ENCODE peak calls at places on chromosomes 7 and 10, in eight cellular contexts. L, U, Z, N, B, M, S and C are unnamed samples.

GRCh38 chr7:81684513-81685262 is 85.2 kb downstream of the HGF start:
- DNase-seq in L (peak; percentile 100), U (peak; percentile 100), Z (peak; percentile 40), N (peak; percentile 100), B (peak; percentile 100), M (peak; percentile 97), S (peak; percentile 95), C (no peak)

GRCh38 chr7:158284121-158284520 is 303.5 kb downstream of the PTPRN2 start:
- DNase-seq in L (no peak), U (no peak), Z (no peak), N (no peak), B (no peak), M (no peak), S (no peak), C (no peak)

GRCh38 chr10:97882142-97883091 is 32.8 kb downstream of the GOLGA7B start:
- DNase-seq in L (no peak), U (peak; percentile 81), Z (no peak), N (no peak), B (peak; percentile 65), M (no peak), S (peak; percentile 60), C (no peak)

GRCh38 chr10:19815478-19816419 is 483 bp upstream of the PLXDC2 start:
- DNase-seq in L (peak; percentile 16), U (peak; percentile 24), Z (peak; percentile 70), N (no peak), B (peak; percentile 74), M (peak; percentile 86), S (peak; percentile 6), C (no peak)

GRCh38 chr7:73700581-73701134 is 17.3 kb downstream of the BUD23 start:
- DNase-seq in L (no peak), U (no peak), Z (no peak), N (no peak), B (no peak), M (no peak), S (no peak), C (no peak)

GRCh38 chr7:34013421-34013820 is 108.1 kb downstream of the BMPER start:
- DNase-seq in L (no peak), U (peak; percentile 48), Z (no peak), N (no peak), B (no peak), M (no peak), S (no peak), C (no peak)

GRCh38 chr7:37113661-37114355 is 334.9 kb downstream of the ELMO1 start:
- DNase-seq in L (no peak), U (no peak), Z (no peak), N (no peak), B (no peak), M (no peak), S (no peak), C (no peak)

GRCh38 chr7:141701489-141702046 is 398 bp downstream of the DENND11 start:
- DNase-seq in L (no peak), U (peak; percentile 48), Z (peak; percentile 31), N (no peak), B (no peak), M (peak; percentile 31), S (peak; percentile 84), C (no peak)

GRCh38 chr10:110775406-110775805 is 96.3 kb upstream of the PDCD4 start:
- DNase-seq in L (no peak), U (no peak), Z (no peak), N (no peak), B (no peak), M (no peak), S (no peak), C (no peak)

GRCh38 chr7:157018997-157019591 is 8.6 kb upstream of the MNX1 start:
- DNase-seq in L (no peak), U (no peak), Z (no peak), N (no peak), B (no peak), M (no peak), S (no peak), C (peak; percentile 13)

GRCh38 chr7:100719523-100720319 is 547 bp upstream of the EPO start:
- DNase-seq in L (peak; percentile 11), U (peak; percentile 77), Z (no peak), N (no peak), B (peak; percentile 50), M (peak; percentile 51), S (peak; percentile 50), C (no peak)

GRCh38 chr10:68516766-68517165 is 10.6 kb downstream of the SLC25A16 start:
- DNase-seq in L (peak; percentile 24), U (peak; percentile 86), Z (no peak), N (peak; percentile 52), B (peak; percentile 54), M (no peak), S (no peak), C (no peak)

GRCh38 chr7:44322631-44323363 is 2.6 kb downstream of the CAMK2B start:
- DNase-seq in L (no peak), U (no peak), Z (no peak), N (no peak), B (no peak), M (no peak), S (no peak), C (no peak)

GRCh38 chr7:48634116-48634632 is 290.2 kb upstream of the CDC14C start:
- DNase-seq in L (no peak), U (no peak), Z (no peak), N (no peak), B (no peak), M (no peak), S (no peak), C (no peak)

GRCh38 chr10:120979435-120980315 is 128.5 kb downstream of the WDR11 start:
- DNase-seq in L (no peak), U (peak; percentile 1), Z (peak; percentile 59), N (no peak), B (no peak), M (peak; percentile 66), S (no peak), C (no peak)

GRCh38 chr10:93754761-93755160 is 3.0 kb upstream of the LGI1 start:
- DNase-seq in L (no peak), U (no peak), Z (no peak), N (no peak), B (no peak), M (no peak), S (no peak), C (no peak)

GRCh38 chr10:114115661-114116060 is 58.3 kb downstream of the CCDC186 start:
- DNase-seq in L (no peak), U (no peak), Z (no peak), N (no peak), B (no peak), M (no peak), S (no peak), C (no peak)

GRCh38 chr10:26729395-26729794 is 31.9 kb downstream of the PDSS1 start:
- DNase-seq in L (no peak), U (no peak), Z (no peak), N (no peak), B (no peak), M (no peak), S (no peak), C (no peak)

GRCh38 chr10:23886355-23886754 is 322.6 kb upstream of the KIAA1217 start:
- DNase-seq in L (no peak), U (no peak), Z (no peak), N (no peak), B (no peak), M (no peak), S (no peak), C (no peak)
- TF ChIP-seq CTCF in L (no peak), U (no peak), Z (no peak), N (no peak), B (no peak), M (no peak), S (no peak), C (peak; percentile 9)

GRCh38 chr10:47269294-47269693 is 30.7 kb upstream of the GDF10 start:
- DNase-seq in L (no peak), U (no peak), Z (no peak), N (no peak), B (no peak), M (no peak), S (peak; percentile 69), C (no peak)
- TF ChIP-seq CTCF in L (peak; percentile 45), U (no peak), Z (no peak), N (peak; percentile 8), B (peak; percentile 14), M (no peak), S (peak; percentile 64), C (peak; percentile 37)

GRCh38 chr7:17976952-17977351 is 36.7 kb upstream of the SNX13 start:
- DNase-seq in L (no peak), U (no peak), Z (no peak), N (no peak), B (no peak), M (no peak), S (no peak), C (no peak)

GRCh38 chr7:17968791-17969715 is 28.8 kb upstream of the SNX13 start:
- DNase-seq in L (no peak), U (peak; percentile 6), Z (no peak), N (no peak), B (no peak), M (no peak), S (no peak), C (no peak)

GRCh38 chr7:17965600-17965999 is 25.3 kb upstream of the SNX13 start:
- DNase-seq in L (no peak), U (peak; percentile 74), Z (no peak), N (no peak), B (peak; percentile 72), M (no peak), S (no peak), C (no peak)

GRCh38 chr7:17966706-17967105 is 26.4 kb upstream of the SNX13 start:
- DNase-seq in L (no peak), U (no peak), Z (no peak), N (no peak), B (no peak), M (no peak), S (no peak), C (no peak)

DNA sequence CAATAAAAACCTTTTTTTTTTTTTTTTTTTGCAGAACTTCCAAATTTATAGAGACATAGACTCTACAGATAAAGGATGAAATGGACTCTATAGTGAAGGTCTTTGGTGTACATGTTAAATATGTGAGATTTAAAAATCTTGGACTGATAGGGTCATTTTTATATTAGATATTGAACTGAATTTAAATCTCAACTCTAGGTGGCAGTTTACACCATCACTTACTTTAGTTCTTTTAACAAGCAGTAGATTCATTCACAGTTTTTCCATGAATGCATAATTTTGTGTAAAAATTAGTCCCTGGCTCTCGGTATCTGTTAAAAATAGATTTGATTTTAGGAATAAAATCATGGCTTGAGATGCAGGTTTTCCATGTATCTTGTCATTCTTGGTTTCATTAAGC is 31.1 kb upstream of the SNX13 start:
- DNase-seq in L (no peak), U (peak; percentile 20), Z (no peak), N (no peak), B (peak; percentile 35), M (no peak), S (no peak), C (no peak)
- TF ChIP-seq CTCF in L (peak; percentile 23), U (no peak), Z (no peak), N (no peak), B (no peak), M (no peak), S (no peak), C (peak; percentile 17)

DNA sequence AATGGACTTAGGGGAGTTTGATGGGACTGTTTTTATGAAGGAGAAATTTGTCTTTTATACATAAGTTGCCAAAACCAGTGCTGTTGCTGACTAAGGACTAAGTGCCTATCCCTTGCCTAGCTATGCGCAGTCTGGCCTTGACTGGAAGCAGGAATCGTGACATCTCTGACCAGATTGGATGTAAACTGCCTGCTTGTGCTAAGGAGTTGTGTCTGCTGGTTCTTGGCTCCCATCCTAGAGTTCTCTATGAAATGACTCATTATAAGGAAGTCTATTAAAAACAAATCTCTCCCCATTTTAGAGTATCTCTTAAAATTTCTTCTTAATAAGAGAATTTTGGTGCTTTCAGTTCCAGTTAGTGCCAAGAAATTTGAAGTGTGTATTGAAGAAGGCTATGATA is 77.5 kb downstream of the BICC1 start:
- DNase-seq in L (peak; percentile 87), U (peak; percentile 97), Z (no peak), N (peak; percentile 96), B (peak; percentile 98), M (peak; percentile 38), S (no peak), C (no peak)
- TF ChIP-seq CTCF in L (no peak), U (no peak), Z (no peak), N (no peak), B (no peak), M (no peak), S (no peak), C (no peak)